ENCODE peak calls at places on chromosomes 13 and 19, in nine cellular contexts. A is astrocyte of the cerebellum; G is tibial artery; P is activated CD8-positive, alpha-beta T cell treated with anti-CD3 and anti-CD28 coated beads for 36 hours; F is neuronal stem cell; K is stimulated activated CD4-positive, alpha-beta T cell treated with anti-CD3 and anti-CD28 coated beads, Interleukin-4, amount 100 ng/mL, for 1 hour; D is NCI-H2081 treated with DMSO at 0.1 percent for 48 hours; Y is adipocyte; M is stomach. L is an unnamed sample.

GRCh38 chr19:28296506-28296905 is 916.4 kb downstream of the UQCRFS1 start:
- DNase-seq in D (no peak), K (no peak), F (no peak), Y (no peak), M (no peak), G (no peak), P (no peak), A (no peak), L (no peak)

GRCh38 chr13:70394149-70394548 is 285.9 kb upstream of the KLHL1 start:
- DNase-seq in M (no peak), A (no peak), Y (no peak), K (no peak), F (no peak), G (no peak), D (no peak), P (no peak), L (no peak)

GRCh38 chr19:5580116-5580515 is 12.4 kb upstream of the TINCR start:
- DNase-seq in K (no peak), G (no peak), P (no peak), Y (no peak), F (no peak), M (no peak), D (no peak), A (no peak), L (no peak)

GRCh38 chr13:93577105-93577504 is 350.5 kb downstream of the GPC6 start:
- DNase-seq in K (no peak), G (no peak), M (no peak), D (no peak), P (no peak), F (no peak), A (no peak), Y (no peak), L (no peak)

GRCh38 chr19:39177110-39177699 is 19.6 kb upstream of the NCCRP1 start:
- DNase-seq in F (no peak), A (no peak), Y (no peak), G (no peak), D (no peak), K (no peak), M (no peak), P (no peak), L (no peak)

GRCh38 chr13:73168226-73168992 is 109.6 kb downstream of the KLF5 start:
- DNase-seq in P (no peak), Y (peak), M (no peak), K (no peak), A (no peak), F (no peak), D (no peak), G (no peak), L (no peak)

GRCh38 chr13:27194209-27194608 is 22.6 kb upstream of the USP12 start:
- DNase-seq in A (no peak), F (no peak), P (no peak), G (no peak), M (no peak), K (no peak), Y (no peak), D (no peak), L (no peak)

GRCh38 chr19:18205180-18205915 is 1.5 kb upstream of the RAB3A start:
- DNase-seq in G (peak), P (peak), K (peak), A (peak), F (no peak), Y (peak), D (no peak), M (peak), L (peak)

GRCh38 chr19:17749912-17750317 is 1.4 kb upstream of the FCHO1 start:
- DNase-seq in F (no peak), K (peak), G (no peak), M (no peak), A (no peak), P (peak), D (no peak), Y (no peak), L (no peak)

GRCh38 chr19:52735734-52736133 is 890 bp upstream of the ZNF611 start:
- DNase-seq in Y (no peak), P (peak), K (no peak), G (peak), M (peak), D (no peak), F (peak), A (no peak), L (no peak)

GRCh38 chr13:30963794-30964193 is 31.3 kb downstream of the TEX26 start:
- DNase-seq in P (no peak), K (no peak), Y (peak), D (no peak), A (no peak), G (no peak), F (no peak), M (peak), L (no peak)

GRCh38 chr13:29849731-29850212 is 645 bp downstream of the UBL3 start:
- DNase-seq in K (peak), D (no peak), G (peak), F (no peak), A (no peak), M (peak), P (peak), Y (peak), L (no peak)

GRCh38 chr19:7646426-7646700 is 9.5 kb downstream of the STXBP2 start:
- DNase-seq in F (no peak), M (no peak), K (no peak), A (no peak), Y (no peak), D (no peak), P (no peak), G (no peak), L (no peak)

GRCh38 chr19:36915992-36916830 is at the start of the genes ZNF568 and ZNF829:
- DNase-seq in G (peak), P (peak), K (peak), Y (peak), D (peak), M (peak), A (peak), F (peak), L (peak)

GRCh38 chr13:110520431-110521295 is 40.9 kb downstream of the RAB20 start:
- DNase-seq in F (no peak), K (no peak), D (no peak), M (peak), P (no peak), A (peak), Y (no peak), G (peak), L (no peak)

GRCh38 chr19:39325778-39326680 is 5.4 kb upstream of the LRFN1 start:
- DNase-seq in D (no peak), M (no peak), F (no peak), Y (no peak), A (no peak), K (peak), P (no peak), G (no peak), L (no peak)

GRCh38 chr13:89199138-89199537 is 1528.0 kb downstream of the SLITRK5 start:
- DNase-seq in D (peak), K (no peak), M (no peak), G (no peak), A (no peak), Y (no peak), P (no peak), F (no peak), L (no peak)

GRCh38 chr13:46492946-46493345 is 60.0 kb upstream of the LRCH1 start:
- DNase-seq in G (no peak), F (peak), M (no peak), K (no peak), Y (peak), D (no peak), A (peak), P (no peak), L (peak)

GRCh38 chr13:44068737-44069136 is 189.0 kb downstream of the LACC1 start:
- DNase-seq in A (peak), M (no peak), K (no peak), Y (peak), F (no peak), D (no peak), G (no peak), P (no peak), L (no peak)

GRCh38 chr19:44803442-44804428 is 5.2 kb upstream of the BCAM start:
- DNase-seq in A (no peak), M (no peak), P (no peak), K (no peak), G (no peak), Y (no peak), F (no peak), D (no peak), L (no peak)

GRCh38 chr19:15673176-15673654 is 328 bp downstream of the CYP4F12 start:
- DNase-seq in Y (no peak), A (no peak), D (no peak), M (peak), K (no peak), P (peak), G (no peak), F (no peak), L (no peak)

L was measured in CD4-positive, CD25-positive, alpha-beta regulatory T cell.